ENCODE peak calls at places on chromosomes 13 and 19, in nine cellular contexts. W is Daoy; R is left cardiac atrium; H is endothelial cell; Q is GM23248; B is colonic mucosa; D is activated naive CD4-positive, alpha-beta T cell treated with anti-CD3 and anti-CD28 coated beads, Interleukin-2, amount 10 ng/mL, durations not matched to agents 7 days and 5 days; F is COLO829; G is stomach. M is an unnamed sample.

GRCh38 chr13:52452470-52452869 is 2.0 kb upstream of the VPS36 start:
- DNase-seq in Q (no peak), D (no peak), B (no peak), R (no peak), H (no peak), F (no peak), W (no peak), G (no peak), M (no peak)

GRCh38 chr19:12374026-12374425 is 8.5 kb upstream of the ZNF442 start:
- DNase-seq in R (no peak), Q (no peak), G (no peak), W (no peak), F (no peak), H (no peak), D (no peak), B (no peak), M (no peak)

GRCh38 chr13:71774863-71775262 is 92.1 kb downstream of the DACH1 start:
- DNase-seq in G (no peak), B (no peak), F (no peak), R (no peak), Q (no peak), H (no peak), D (no peak), W (no peak), M (no peak)

GRCh38 chr19:47109541-47110375 is 3.8 kb downstream of the ZC3H4 start:
- DNase-seq in G (no peak), D (peak), B (peak), Q (peak), W (no peak), F (no peak), R (no peak), H (no peak), M (no peak)

GRCh38 chr13:98315902-98316301 is 138.8 kb upstream of the RNF113B start:
- DNase-seq in H (no peak), B (no peak), Q (no peak), W (no peak), F (no peak), D (no peak), G (no peak), R (no peak), M (no peak)

GRCh38 chr19:34269968-34270621 is 15.7 kb downstream of the GARRE1 start:
- DNase-seq in B (peak), Q (peak), H (peak), F (peak), G (peak), W (peak), R (peak), D (peak), M (peak)

GRCh38 chr19:50897191-50897607 is 14.0 kb downstream of the KLK4 start:
- DNase-seq in F (no peak), Q (no peak), B (no peak), H (no peak), D (no peak), G (no peak), W (no peak), R (no peak), M (no peak)

GRCh38 chr19:42248270-42249148 is 6.1 kb upstream of the GSK3A start:
- DNase-seq in W (no peak), Q (no peak), B (no peak), R (peak), H (no peak), D (no peak), G (no peak), F (no peak), M (no peak)

GRCh38 chr13:27339299-27339698 is 68.7 kb downstream of the RASL11A start:
- DNase-seq in R (peak), Q (peak), W (peak), F (no peak), D (peak), B (peak), H (peak), G (peak), M (no peak)

GRCh38 chr19:44496711-44497110 is 3.6 kb downstream of the ZNF180 start:
- DNase-seq in F (no peak), Q (no peak), D (no peak), W (no peak), R (no peak), G (no peak), H (no peak), B (no peak), M (no peak)

GRCh38 chr13:73591861-73592260 is 533.1 kb downstream of the KLF5 start:
- DNase-seq in H (no peak), W (no peak), D (no peak), R (no peak), Q (no peak), F (no peak), B (no peak), G (no peak), M (no peak)

GRCh38 chr19:43739419-43739818 is 15.3 kb downstream of the SMG9 start:
- DNase-seq in F (no peak), W (no peak), B (peak), R (no peak), D (no peak), H (no peak), Q (no peak), G (peak), M (no peak)